ENCODE peak calls at places on chromosome 16, in five cellular contexts. D, I, V, U and A are unnamed samples.

GRCh38 chr16:22675745-22676540 is 138.0 kb upstream of the HS3ST2 start:
- DNase-seq in D (no peak), I (no peak), V (no peak), U (no peak), A (no peak)

GRCh38 chr16:69831212-69832123 is 69.3 kb downstream of the WWP2 start:
- DNase-seq in D (no peak), I (peak; percentile 42), V (no peak), U (no peak), A (no peak)

GRCh38 chr16:70594569-70594968 is 51.8 kb upstream of the IL34 start:
- DNase-seq in D (no peak), I (no peak), V (no peak), U (peak; percentile 22), A (no peak)

GRCh38 chr16:1108299-1109252 is 12.5 kb upstream of the C1QTNF8 start:
- DNase-seq in D (no peak), I (no peak), V (no peak), U (no peak), A (no peak)

GRCh38 chr16:13316008-13316407 is 414.6 kb downstream of the SHISA9 start:
- DNase-seq in D (no peak), I (peak; percentile 80), V (no peak), U (no peak), A (no peak)

GRCh38 chr16:57503366-57503765 is 17.1 kb upstream of the DOK4 start:
- DNase-seq in D (no peak), I (no peak), V (no peak), U (no peak), A (peak; percentile 21)

GRCh38 chr16:55078699-55079415 is 148.2 kb downstream of the IRX5 start:
- DNase-seq in D (no peak), I (no peak), V (no peak), U (no peak), A (no peak)

GRCh38 chr16:12546918-12547607 is 256.6 kb downstream of the CPPED1 start:
- DNase-seq in D (peak; percentile 87), I (no peak), V (no peak), U (no peak), A (no peak)

GRCh38 chr16:70577256-70577698 is 53.7 kb downstream of the SF3B3 start:
- DNase-seq in D (no peak), I (peak; percentile 65), V (no peak), U (no peak), A (no peak)

GRCh38 chr16:50172195-50172922 is 19.3 kb downstream of the TENT4B start:
- DNase-seq in D (peak; percentile 17), I (no peak), V (no peak), U (no peak), A (no peak)
- H3K4me3 ChIP-seq in D (no peak overlapping the region), I (no peak overlapping the region), V (no peak overlapping the region), U (no peak overlapping the region), A (no peak overlapping the region)

GRCh38 chr16:10126686-10127085 is 55.5 kb downstream of the GRIN2A start:
- DNase-seq in D (no peak), I (no peak), V (no peak), U (no peak), A (no peak)
- H3K4me3 ChIP-seq in D (no peak overlapping the region), I (no peak overlapping the region), V (no peak overlapping the region), U (no peak overlapping the region), A (no peak overlapping the region)

GRCh38 chr16:30357085-30357714 is 2.1 kb upstream of the CD2BP2 start:
- DNase-seq in D (no peak), I (no peak), V (no peak), U (peak; percentile 26), A (peak; percentile 6)
- H3K4me3 ChIP-seq in D (no peak overlapping the region), I (no peak overlapping the region), V (no peak overlapping the region), U (no peak overlapping the region), A (no peak overlapping the region)

GRCh38 chr16:81633147-81633619 is 145.9 kb upstream of the PLCG2 start:
- DNase-seq in D (no peak), I (no peak), V (no peak), U (no peak), A (no peak)
- H3K4me3 ChIP-seq in D (no peak overlapping the region), I (no peak overlapping the region), V (no peak overlapping the region), U (no peak overlapping the region), A (no peak overlapping the region)

DNA sequence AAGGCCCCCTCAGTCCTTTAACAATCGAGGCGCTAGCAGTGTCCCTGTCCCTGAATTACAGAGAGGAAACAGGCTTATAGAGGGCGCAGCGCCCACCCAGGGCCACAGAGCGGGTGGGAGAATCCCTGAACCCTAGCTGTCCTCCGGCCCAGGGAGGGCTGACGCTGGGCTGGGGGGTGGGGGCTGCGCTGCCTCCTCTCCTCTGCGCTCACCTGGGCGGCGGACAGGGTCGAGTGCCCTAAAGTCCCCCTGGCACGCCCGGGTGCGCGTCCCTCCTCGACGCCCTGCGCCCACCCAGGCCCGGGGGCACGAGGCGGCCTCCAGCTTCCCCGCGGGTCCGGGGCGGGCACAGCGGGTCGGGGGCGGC is 200.4 kb upstream of the N4BP1 start:
- DNase-seq in D (no peak), I (no peak), V (no peak), U (no peak), A (no peak)
- H3K4me3 ChIP-seq in D (no peak overlapping the region), I (no peak overlapping the region), V (no peak overlapping the region), U (no peak overlapping the region), A (no peak overlapping the region)

GRCh38 chr16:87733190-87733589 is 32.6 kb downstream of the KLHDC4 start:
- DNase-seq in D (no peak), I (no peak), V (no peak), U (no peak), A (no peak)

GRCh38 chr16:87734644-87735043 is 31.1 kb downstream of the KLHDC4 start:
- DNase-seq in D (no peak), I (no peak), V (no peak), U (no peak), A (no peak)

GRCh38 chr16:87728026-87728425 is 37.8 kb downstream of the KLHDC4 start:
- DNase-seq in D (no peak), I (no peak), V (no peak), U (no peak), A (no peak)

GRCh38 chr16:87729266-87729954 is 36.4 kb downstream of the KLHDC4 start:
- DNase-seq in D (peak; percentile 89), I (no peak), V (no peak), U (no peak), A (no peak)

GRCh38 chr16:87731607-87732006 is 34.2 kb downstream of the KLHDC4 start:
- DNase-seq in D (no peak), I (no peak), V (no peak), U (no peak), A (no peak)
- H3K4me3 ChIP-seq in D (no peak overlapping the region), I (no peak overlapping the region), V (no peak overlapping the region), U (no peak overlapping the region), A (no peak overlapping the region)

GRCh38 chr16:29875206-29875605 is 12.2 kb upstream of the CDIPT start:
- DNase-seq in D (no peak), I (no peak), V (no peak), U (no peak), A (no peak)

GRCh38 chr16:29877266-29877961 is 14.4 kb upstream of the CDIPT start:
- DNase-seq in D (peak; percentile 76), I (no peak), V (no peak), U (peak; percentile 52), A (peak; percentile 19)

GRCh38 chr16:29876578-29877249 is 13.7 kb upstream of the CDIPT start:
- DNase-seq in D (no peak), I (no peak), V (no peak), U (peak; percentile 48), A (no peak)

GRCh38 chr16:29873319-29873718 is 10.3 kb upstream of the CDIPT start:
- DNase-seq in D (no peak), I (no peak), V (no peak), U (no peak), A (no peak)

GRCh38 chr16:29876186-29876577 is 13.2 kb upstream of the CDIPT start:
- DNase-seq in D (no peak), I (no peak), V (no peak), U (no peak), A (no peak)
- H3K4me3 ChIP-seq in D (no peak overlapping the region), I (no peak overlapping the region), V (peak overlapping the region; percentile 44), U (no peak overlapping the region), A (no peak overlapping the region)